ENCODE peak calls at places on chromosomes 1 and 21, in seven cellular contexts. F, K, L, J, W, T and G are unnamed samples.

GRCh38 chr1:177181631-177182291 is 11.0 kb downstream of the BRINP2 start:
- DNase-seq in F (peak; percentile 58), K (peak; percentile 23), L (no peak), J (no peak), W (peak; percentile 61), T (peak; percentile 95), G (peak; percentile 80)

GRCh38 chr1:78339490-78339889 is 151.3 kb upstream of the PTGFR start:
- DNase-seq in F (no peak), K (no peak), L (no peak), J (no peak), W (no peak), T (no peak), G (no peak)

GRCh38 chr1:159880435-159880834 is 18.0 kb upstream of the VSIG8 start:
- DNase-seq in F (no peak), K (no peak), L (no peak), J (no peak), W (no peak), T (no peak), G (no peak)

GRCh38 chr1:36151845-36152203 is 2.5 kb upstream of the TRAPPC3 start:
- DNase-seq in F (peak; percentile 55), K (no peak), L (no peak), J (no peak), W (no peak), T (no peak), G (no peak)

GRCh38 chr1:20250346-20250989 is 40.2 kb upstream of the VWA5B1 start:
- DNase-seq in F (no peak), K (no peak), L (no peak), J (no peak), W (no peak), T (no peak), G (no peak)

GRCh38 chr1:162133566-162133965 is 64.1 kb downstream of the NOS1AP start:
- DNase-seq in F (no peak), K (no peak), L (no peak), J (no peak), W (no peak), T (no peak), G (no peak)

GRCh38 chr1:160739098-160739511 is at the start of gene SLAMF7:
- DNase-seq in F (no peak), K (no peak), L (no peak), J (no peak), W (no peak), T (no peak), G (no peak)

GRCh38 chr21:26961704-26962103 is 5.2 kb downstream of the ADAMTS5 start:
- DNase-seq in F (no peak), K (peak; percentile 22), L (no peak), J (no peak), W (no peak), T (peak; percentile 40), G (no peak)

GRCh38 chr1:192831706-192832355 is 23.0 kb downstream of the RGS2 start:
- DNase-seq in F (no peak), K (no peak), L (no peak), J (no peak), W (no peak), T (no peak), G (no peak)

GRCh38 chr1:156599811-156600210 is 1.5 kb downstream of the GPATCH4 start:
- DNase-seq in F (no peak), K (no peak), L (no peak), J (no peak), W (no peak), T (no peak), G (no peak)

GRCh38 chr1:54229281-54229891 is 29.4 kb downstream of the MRPL37 start:
- DNase-seq in F (no peak), K (peak; percentile 45), L (no peak), J (no peak), W (no peak), T (peak; percentile 51), G (no peak)